ENCODE peak calls at places on chromosomes 7 and 10, in four cellular contexts. Z, K, T and U are unnamed samples.

GRCh38 chr10:84452006-84452405 is 123.6 kb downstream of the CCSER2 start:
- DNase-seq in K (no peak), Z (peak), T (peak), U (peak)

GRCh38 chr10:5545778-5546710 is 21.3 kb downstream of the CALML3 start:
- DNase-seq in T (peak), K (peak), Z (peak), U (peak)

GRCh38 chr7:136278057-136278456 is 300.9 kb upstream of the MTPN start:
- DNase-seq in Z (no peak), K (no peak), T (peak), U (no peak)

GRCh38 chr10:92544296-92544695 is 29.6 kb downstream of the IDE start:
- DNase-seq in Z (no peak), K (peak), T (peak), U (peak)

GRCh38 chr10:13831711-13832110 is 244.9 kb downstream of the PRPF18 start:
- DNase-seq in T (no peak), K (peak), Z (no peak), U (no peak)

GRCh38 chr7:107286751-107287621 is 118.2 kb downstream of the HBP1 start:
- DNase-seq in Z (peak), T (no peak), K (no peak), U (no peak)

GRCh38 chr7:131897016-131897789 is 340.8 kb upstream of the PODXL start:
- DNase-seq in K (peak), Z (peak), T (peak), U (peak)

GRCh38 chr10:129951251-129951808 is 12.7 kb downstream of the EBF3 start:
- DNase-seq in K (no peak), T (no peak), Z (no peak), U (no peak)

GRCh38 chr10:3926675-3927525 is 141.9 kb upstream of the KLF6 start:
- DNase-seq in Z (peak), K (no peak), T (peak), U (no peak)

DNA sequence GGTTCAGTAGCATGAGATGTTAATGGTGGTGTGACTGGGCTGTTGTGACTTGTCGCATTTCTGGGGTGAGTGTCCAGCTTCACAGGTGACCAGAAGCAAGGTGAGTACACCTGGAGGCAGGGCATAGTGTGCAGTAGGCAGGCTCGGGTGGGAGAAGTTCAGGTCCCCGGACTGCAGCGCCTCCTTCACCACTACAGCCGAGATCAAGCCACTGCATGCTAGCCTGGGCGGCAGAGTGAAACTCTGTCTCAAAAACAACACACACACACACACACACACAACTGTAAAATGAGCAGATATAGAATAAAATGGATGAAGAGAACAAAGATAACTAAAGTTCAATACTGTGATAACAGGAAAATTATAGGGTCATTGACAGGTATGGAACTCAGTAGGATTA is 11.1 kb upstream of the PARD3 start:
- DNase-seq in Z (no peak), T (no peak), K (no peak), U (no peak)
- TF ChIP-seq CTCF in Z (no peak), T (no peak), K (no peak), U (no peak)

DNA sequence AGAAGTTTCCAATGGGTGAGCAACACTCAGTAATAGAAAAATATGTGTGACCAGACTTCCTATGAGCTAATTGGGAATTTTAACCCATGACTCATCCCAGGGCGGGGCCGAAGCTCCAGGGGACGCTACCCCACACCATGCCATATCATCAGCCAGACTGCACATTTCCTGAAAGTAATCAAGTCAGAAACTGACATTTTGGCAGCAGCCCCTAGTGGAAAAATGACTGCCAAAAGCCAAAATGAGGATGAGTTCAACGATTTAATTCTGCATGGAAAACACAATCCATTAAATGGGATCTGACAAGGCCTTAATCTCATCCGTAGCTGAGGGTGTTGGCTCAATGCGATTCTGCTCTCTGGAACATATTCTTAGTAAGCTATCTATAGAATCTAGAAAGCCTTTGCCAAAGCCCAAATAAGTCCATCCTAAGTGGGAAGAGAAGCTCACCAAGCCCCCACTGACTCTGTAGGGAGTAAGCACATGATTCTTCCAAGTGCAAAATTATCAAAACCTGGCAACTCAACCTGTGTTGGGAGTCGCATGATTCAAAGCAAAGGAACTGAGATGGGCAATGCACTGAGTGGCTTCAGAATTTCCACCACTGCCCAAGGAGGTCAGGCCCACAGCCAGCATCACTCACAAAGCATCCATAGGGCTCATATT is 93.1 kb upstream of the PDE1C start:
- DNase-seq in Z (peak), T (peak), K (peak), U (peak)
- H3K4me3 ChIP-seq in Z (no peak), T (no peak), K (no peak), U (no peak)

GRCh38 chr10:37434091-37434490 is 308.7 kb downstream of the ANKRD30A start:
- DNase-seq in Z (no peak), K (no peak), T (peak), U (peak)
- TF ChIP-seq CTCF in Z (peak), K (no peak), T (no peak), U (no peak)

GRCh38 chr10:12419279-12419847 is 70.0 kb downstream of the CAMK1D start:
- DNase-seq in T (peak), Z (peak), K (peak), U (peak)
- H3K4me3 ChIP-seq in T (no peak), Z (no peak), K (no peak), U (no peak)

GRCh38 chr7:46999866-47000265 is 582.0 kb downstream of the TNS3 start:
- DNase-seq in K (no peak), Z (no peak), T (no peak), U (no peak)

GRCh38 chr7:46993396-46993795 is 588.5 kb downstream of the TNS3 start:
- DNase-seq in K (no peak), Z (no peak), T (peak), U (peak)

GRCh38 chr7:47000561-47000960 is 581.4 kb downstream of the TNS3 start:
- DNase-seq in Z (no peak), K (no peak), T (no peak), U (peak)

DNA sequence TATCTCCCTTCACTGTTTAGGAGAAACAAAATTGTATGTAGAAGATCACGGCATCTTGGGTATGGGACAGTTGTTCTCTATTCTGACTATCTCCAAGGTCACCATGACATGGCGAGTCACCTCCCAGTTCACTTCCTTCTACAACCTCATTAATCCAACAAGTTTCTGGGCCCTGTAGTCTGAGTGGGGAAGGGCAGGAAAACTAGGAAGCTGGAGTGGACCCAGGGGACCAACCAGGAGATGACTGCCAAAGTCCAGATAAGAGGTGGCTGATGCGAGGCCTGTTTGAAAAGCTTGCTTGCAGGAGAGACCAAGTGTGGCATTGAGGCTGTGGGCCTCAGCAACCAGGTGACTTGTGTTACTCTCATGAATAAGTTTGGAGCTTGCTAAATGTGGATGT is 584.9 kb downstream of the TNS3 start:
- DNase-seq in T (no peak), K (no peak), Z (no peak), U (no peak)
- TF ChIP-seq CTCF in T (no peak), K (no peak), Z (no peak), U (no peak)

GRCh38 chr7:66152538-66153191 is 38.0 kb downstream of the CRCP start:
- DNase-seq in Z (peak), T (no peak), K (no peak), U (no peak)
- H3K4me3 ChIP-seq in Z (no peak), T (no peak), K (no peak), U (no peak)

GRCh38 chr7:70720191-70720873 is 411.6 kb upstream of the GALNT17 start:
- DNase-seq in Z (no peak), K (no peak), T (no peak), U (no peak)
- TF ChIP-seq CTCF in Z (no peak), K (peak), T (no peak), U (no peak)

DNA sequence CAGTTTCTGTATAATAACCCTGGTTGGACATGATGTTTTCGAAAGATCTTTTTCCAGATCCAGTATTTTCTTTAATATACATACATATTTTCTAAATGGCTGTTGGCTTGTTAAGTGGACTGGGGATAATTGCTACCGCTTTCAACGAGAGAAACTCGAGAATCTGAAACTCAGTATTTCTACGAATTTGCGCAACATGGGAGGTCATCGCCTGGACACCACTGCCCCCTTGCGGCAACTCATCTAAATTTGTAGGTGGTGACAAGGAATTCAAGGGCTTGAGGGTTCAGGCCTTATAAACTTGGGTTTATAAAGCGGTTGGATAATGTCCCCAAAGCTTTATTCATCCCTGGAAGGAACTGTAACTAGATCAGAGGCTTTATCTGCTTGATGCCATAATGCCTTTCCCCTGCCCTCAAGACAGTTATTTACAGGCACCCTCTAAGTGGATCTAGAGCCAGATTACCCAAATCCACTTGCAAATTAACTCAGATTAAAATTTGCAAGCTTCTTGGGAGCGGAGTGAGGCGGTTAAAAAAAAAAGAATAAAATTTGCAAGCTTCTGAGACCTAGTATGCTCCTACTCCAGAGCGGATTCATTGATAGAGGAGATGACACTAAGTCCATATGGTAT is 21.3 kb upstream of the KCNK18 start:
- DNase-seq in Z (peak), K (peak), T (peak), U (peak)
- H3K4me3 ChIP-seq in Z (no peak), K (peak), T (peak), U (peak)

GRCh38 chr10:73043766-73044377 is 52.8 kb downstream of the P4HA1 start:
- DNase-seq in K (no peak), T (no peak), Z (no peak), U (no peak)
- TF ChIP-seq CTCF in K (no peak), T (no peak), Z (no peak), U (no peak)